ENCODE peak calls at places on chromosomes 3 and 15, in seven cellular contexts. N is GM19239; P is activated CD4-positive, alpha-beta T cell treated with anti-CD3 and anti-CD28 coated beads for 24 hours; C is GM03348; E is IMR-90; D is GF-D8; X is tibial nerve. S is an unnamed sample.
A peak's percentile ranks its signal among the peaks of the same experiment; 100 is the strongest.

GRCh38 chr3:7789324-7789723 is 712.3 kb upstream of the LMCD1 start:
- DNase-seq in N (no peak), P (no peak), C (no peak), E (no peak), D (no peak), X (no peak), S (no peak)

GRCh38 chr3:122314467-122314866 is 10.6 kb upstream of the CSTA start:
- DNase-seq in N (no peak), P (no peak), C (peak; percentile 19), E (peak; percentile 7), D (no peak), X (no peak), S (no peak)

GRCh38 chr15:90191795-90192494 is 9.2 kb upstream of the SEMA4B start:
- DNase-seq in N (no peak), P (no peak), C (no peak), E (no peak), D (no peak), X (peak; percentile 49), S (no peak)

GRCh38 chr15:51054535-51054934 is 40.2 kb downstream of the TNFAIP8L3 start:
- DNase-seq in N (no peak), P (no peak), C (no peak), E (no peak), D (no peak), X (no peak), S (no peak)

GRCh38 chr15:39786444-39787056 is 3.9 kb upstream of the FSIP1 start:
- DNase-seq in N (no peak), P (no peak), C (peak; percentile 56), E (peak; percentile 75), D (peak; percentile 11), X (no peak), S (peak; percentile 66)

GRCh38 chr3:133384331-133385027 is 15.4 kb upstream of the BFSP2 start:
- DNase-seq in N (peak; percentile 58), P (peak; percentile 8), C (peak; percentile 76), E (peak; percentile 65), D (no peak), X (peak; percentile 24), S (peak; percentile 68)

GRCh38 chr15:66876731-66877545 is 174.9 kb downstream of the SMAD6 start:
- DNase-seq in N (no peak), P (no peak), C (no peak), E (no peak), D (no peak), X (no peak), S (no peak)

GRCh38 chr15:66680502-66680901 is 21.5 kb upstream of the SMAD6 start:
- DNase-seq in N (no peak), P (no peak), C (no peak), E (no peak), D (no peak), X (no peak), S (no peak)

GRCh38 chr3:10683106-10683505 is 132.9 kb upstream of the SLC6A11 start:
- DNase-seq in N (no peak), P (no peak), C (no peak), E (no peak), D (no peak), X (no peak), S (no peak)

GRCh38 chr3:119579366-119580147 is at the start of gene ADPRH:
- DNase-seq in N (no peak), P (peak; percentile 44), C (peak; percentile 93), E (peak; percentile 17), D (no peak), X (peak; percentile 51), S (no peak)

GRCh38 chr15:76336254-76337046 is at the start of gene ISL2:
- DNase-seq in N (peak; percentile 83), P (peak; percentile 68), C (peak; percentile 93), E (peak; percentile 96), D (peak; percentile 73), X (no peak), S (no peak)

GRCh38 chr3:192850501-192850981 is 67.1 kb downstream of the MB21D2 start:
- DNase-seq in N (no peak), P (peak; percentile 27), C (peak; percentile 37), E (peak; percentile 86), D (no peak), X (no peak), S (no peak)

GRCh38 chr3:71579934-71580318 is 3.6 kb downstream of the FOXP1 start:
- DNase-seq in N (no peak), P (no peak), C (peak; percentile 32), E (peak; percentile 57), D (peak; percentile 77), X (no peak), S (peak; percentile 55)

GRCh38 chr3:190492966-190493365 is 20.9 kb upstream of the IL1RAP start:
- DNase-seq in N (no peak), P (no peak), C (no peak), E (no peak), D (no peak), X (no peak), S (no peak)

GRCh38 chr15:64774556-64775523 is 549 bp downstream of the RBPMS2 start:
- DNase-seq in N (no peak), P (no peak), C (peak; percentile 49), E (no peak), D (no peak), X (no peak), S (no peak)

GRCh38 chr3:42847731-42848130 is 27.9 kb downstream of the CYP8B1 start:
- DNase-seq in N (no peak), P (no peak), C (no peak), E (no peak), D (no peak), X (no peak), S (no peak)

GRCh38 chr3:122921791-122922651 is 105.5 kb downstream of the SEMA5B start:
- DNase-seq in N (peak; percentile 56), P (peak; percentile 23), C (no peak), E (no peak), D (no peak), X (no peak), S (no peak)

GRCh38 chr3:64417816-64418215 is 192.6 kb upstream of the PRICKLE2 start:
- DNase-seq in N (no peak), P (no peak), C (peak; percentile 44), E (peak; percentile 52), D (no peak), X (no peak), S (peak; percentile 66)

GRCh38 chr3:32249184-32249782 is 10.8 kb downstream of the CMTM8 start:
- DNase-seq in N (no peak), P (no peak), C (peak; percentile 62), E (peak; percentile 76), D (peak; percentile 8), X (no peak), S (peak; percentile 88)

GRCh38 chr3:17466028-17466427 is 276.4 kb downstream of the TBC1D5 start:
- DNase-seq in N (no peak), P (no peak), C (no peak), E (peak; percentile 39), D (no peak), X (no peak), S (no peak)

GRCh38 chr3:9767418-9767817 is 2.3 kb downstream of the CAMK1 start:
- DNase-seq in N (no peak), P (no peak), C (no peak), E (no peak), D (no peak), X (no peak), S (no peak)

GRCh38 chr15:58387130-58387529 is 44.7 kb upstream of the LIPC start:
- DNase-seq in N (no peak), P (no peak), C (peak; percentile 54), E (peak; percentile 84), D (no peak), X (no peak), S (peak; percentile 44)

GRCh38 chr15:79365765-79366164 is 54.9 kb downstream of the TMED3 start:
- DNase-seq in N (no peak), P (no peak), C (no peak), E (no peak), D (no peak), X (no peak), S (no peak)

GRCh38 chr3:136818191-136818850 is 605 bp upstream of the SLC35G2 start:
- DNase-seq in N (no peak), P (peak; percentile 24), C (peak; percentile 66), E (peak; percentile 92), D (no peak), X (no peak), S (no peak)

GRCh38 chr3:52530918-52531635 is 2.6 kb downstream of the NT5DC2 start:
- DNase-seq in N (no peak), P (no peak), C (no peak), E (no peak), D (no peak), X (no peak), S (no peak)

GRCh38 chr15:85116494-85116893 is 134.8 kb downstream of the PDE8A start:
- DNase-seq in N (no peak), P (no peak), C (no peak), E (no peak), D (no peak), X (no peak), S (no peak)